ENCODE peak calls at places on chromosomes 11 and 22, in ten cellular contexts. B is fibroblast of the conjunctiva; U is choroid plexus epithelial cell; O is stimulated activated CD8-positive, alpha-beta memory T cell treated with anti-CD3 and anti-CD28 coated beads, Interleukin-4, amount 100 ng/mL, for 1 hour; Y is HS-5; W is T-helper 17 cell; G is spleen; T is naive thymus-derived CD8-positive, alpha-beta T cell; J is RPMI7951; I is fibroblast of villous mesenchyme. R is an unnamed sample.

GRCh38 chr22:49112176-49112575 is 715.5 kb downstream of the BRD1 start:
- DNase-seq in B (no peak), U (no peak), O (no peak), Y (no peak), W (no peak), G (no peak), T (no peak), J (no peak), I (no peak), R (no peak)

GRCh38 chr22:20571531-20572007 is 64.2 kb downstream of the MED15 start:
- DNase-seq in B (no peak), U (peak; percentile 44), O (peak; percentile 47), Y (no peak), W (peak; percentile 58), G (peak; percentile 89), T (peak; percentile 57), J (peak; percentile 24), I (peak; percentile 45), R (peak; percentile 49)

GRCh38 chr11:28585007-28585406 is 476.8 kb downstream of the METTL15 start:
- DNase-seq in B (no peak), U (no peak), O (no peak), Y (no peak), W (no peak), G (no peak), T (no peak), J (peak; percentile 22), I (no peak), R (peak; percentile 58)

GRCh38 chr11:111671383-111671782 is 69.1 kb downstream of the SIK2 start:
- DNase-seq in B (no peak), U (no peak), O (no peak), Y (no peak), W (no peak), G (no peak), T (no peak), J (no peak), I (no peak), R (no peak)

GRCh38 chr22:23178512-23179254 is 1.6 kb upstream of the BCR start:
- DNase-seq in B (peak; percentile 23), U (peak; percentile 65), O (peak; percentile 34), Y (peak; percentile 18), W (peak; percentile 50), G (peak; percentile 91), T (peak; percentile 34), J (peak; percentile 38), I (peak; percentile 53), R (peak; percentile 62)

GRCh38 chr11:84720706-84721402 is 906.3 kb downstream of the DLG2 start:
- DNase-seq in B (no peak), U (peak; percentile 24), O (no peak), Y (no peak), W (no peak), G (peak; percentile 74), T (no peak), J (no peak), I (no peak), R (peak; percentile 3)

GRCh38 chr11:91947215-91947614 is 277.4 kb upstream of the FAT3 start:
- DNase-seq in B (no peak), U (no peak), O (no peak), Y (peak; percentile 11), W (no peak), G (no peak), T (no peak), J (peak; percentile 1), I (peak; percentile 15), R (peak; percentile 2)

GRCh38 chr11:112882494-112883381 is 78.5 kb upstream of the NCAM1 start:
- DNase-seq in B (no peak), U (no peak), O (no peak), Y (no peak), W (no peak), G (no peak), T (no peak), J (no peak), I (no peak), R (no peak)

GRCh38 chr11:64726211-64726641 is 3.2 kb upstream of the NRXN2 start:
- DNase-seq in B (no peak), U (no peak), O (no peak), Y (no peak), W (no peak), G (peak; percentile 69), T (no peak), J (no peak), I (no peak), R (no peak)

GRCh38 chr11:83566948-83567347 is 280.8 kb upstream of the CCDC90B start:
- DNase-seq in B (no peak), U (peak; percentile 43), O (no peak), Y (peak; percentile 50), W (no peak), G (no peak), T (no peak), J (peak; percentile 41), I (peak; percentile 56), R (peak; percentile 26)

GRCh38 chr22:17411213-17411612 is 42.0 kb downstream of the CECR2 start:
- DNase-seq in B (no peak), U (peak; percentile 50), O (no peak), Y (no peak), W (no peak), G (no peak), T (no peak), J (no peak), I (no peak), R (peak; percentile 63)

GRCh38 chr22:30941363-30941740 is 27.2 kb downstream of the MORC2 start:
- DNase-seq in B (no peak), U (no peak), O (no peak), Y (no peak), W (no peak), G (no peak), T (no peak), J (no peak), I (no peak), R (no peak)

GRCh38 chr11:129195682-129196081 is 3.6 kb upstream of the ARHGAP32 start:
- DNase-seq in B (no peak), U (no peak), O (no peak), Y (no peak), W (no peak), G (no peak), T (no peak), J (no peak), I (no peak), R (no peak)

GRCh38 chr22:47034905-47035419 is 272.5 kb downstream of the TBC1D22A start:
- DNase-seq in B (no peak), U (no peak), O (no peak), Y (no peak), W (no peak), G (peak; percentile 69), T (no peak), J (no peak), I (no peak), R (no peak)

GRCh38 chr11:282630-283360 is 4.6 kb downstream of the NLRP6 start:
- DNase-seq in B (no peak), U (no peak), O (no peak), Y (no peak), W (no peak), G (peak; percentile 71), T (no peak), J (no peak), I (no peak), R (no peak)

GRCh38 chr22:34669001-34669400 is 397.0 kb upstream of the ISX start:
- DNase-seq in B (no peak), U (no peak), O (no peak), Y (no peak), W (no peak), G (no peak), T (no peak), J (peak; percentile 70), I (no peak), R (no peak)

GRCh38 chr11:88523362-88524028 is 186.0 kb upstream of the CTSC start:
- DNase-seq in B (no peak), U (peak; percentile 43), O (no peak), Y (peak; percentile 58), W (no peak), G (no peak), T (no peak), J (peak; percentile 50), I (peak; percentile 28), R (peak; percentile 66)

GRCh38 chr11:82980292-82980691 is 78.8 kb downstream of the DDIAS start:
- DNase-seq in B (peak; percentile 31), U (peak; percentile 89), O (no peak), Y (peak; percentile 89), W (no peak), G (no peak), T (no peak), J (peak; percentile 71), I (peak; percentile 59), R (peak; percentile 90)

GRCh38 chr11:57277845-57278720 is 41.0 kb upstream of the APLNR start:
- DNase-seq in B (peak; percentile 85), U (peak; percentile 86), O (no peak), Y (peak; percentile 68), W (no peak), G (no peak), T (no peak), J (peak; percentile 73), I (peak; percentile 87), R (peak; percentile 90)

GRCh38 chr11:12454782-12455181 is 77.4 kb downstream of the PARVA start:
- DNase-seq in B (no peak), U (peak; percentile 36), O (no peak), Y (no peak), W (no peak), G (no peak), T (no peak), J (no peak), I (peak; percentile 50), R (peak; percentile 69)

GRCh38 chr11:36131719-36132349 is 157.4 kb downstream of the COMMD9 start:
- DNase-seq in B (peak; percentile 49), U (peak; percentile 77), O (no peak), Y (no peak), W (no peak), G (no peak), T (no peak), J (peak; percentile 36), I (peak; percentile 68), R (peak; percentile 81)

GRCh38 chr11:96635655-96636054 is 245.8 kb downstream of the JRKL start:
- DNase-seq in B (no peak), U (no peak), O (no peak), Y (no peak), W (no peak), G (peak; percentile 68), T (no peak), J (no peak), I (no peak), R (no peak)

GRCh38 chr11:65498042-65498726 is 661 bp upstream of the MALAT1 start:
- DNase-seq in B (no peak), U (peak; percentile 79), O (peak; percentile 54), Y (no peak), W (peak; percentile 31), G (no peak), T (peak; percentile 63), J (peak; percentile 62), I (peak; percentile 82), R (peak; percentile 76)

GRCh38 chr22:18997925-18998315 is 61.8 kb upstream of the PRODH start:
- DNase-seq in B (no peak), U (no peak), O (no peak), Y (no peak), W (no peak), G (no peak), T (no peak), J (no peak), I (no peak), R (no peak)

GRCh38 chr11:126573325-126574076 is 218.0 kb downstream of the ST3GAL4 start:
- DNase-seq in B (no peak), U (peak; percentile 4), O (no peak), Y (no peak), W (no peak), G (no peak), T (no peak), J (no peak), I (no peak), R (no peak)

GRCh38 chr22:46010177-46010867 is 33.4 kb upstream of the WNT7B start:
- DNase-seq in B (no peak), U (no peak), O (no peak), Y (no peak), W (no peak), G (peak; percentile 71), T (no peak), J (peak; percentile 72), I (no peak), R (peak; percentile 78)

GRCh38 chr11:133833101-133833898 is 12.0 kb downstream of the SPATA19 start:
- DNase-seq in B (no peak), U (no peak), O (no peak), Y (no peak), W (no peak), G (peak; percentile 72), T (no peak), J (no peak), I (no peak), R (no peak)

GRCh38 chr11:8775341-8776133 is 92.9 kb downstream of the RPL27A start:
- DNase-seq in B (no peak), U (no peak), O (no peak), Y (no peak), W (no peak), G (peak; percentile 77), T (no peak), J (no peak), I (no peak), R (no peak)

R was measured in cardiac fibroblast.